ENCODE peak calls at places on chromosome 1, in ten cellular contexts. R, Y, Q, T, P, X, K, N, M and G are unnamed samples.

GRCh38 chr1:159927887-159928431 is 2.7 kb upstream of the TAGLN2 start:
- DNase-seq in R (no peak), Y (no peak), Q (no peak), T (no peak), P (no peak), X (no peak), K (no peak), N (no peak), M (no peak), G (no peak)

GRCh38 chr1:47021070-47021469 is 2.4 kb upstream of the CYP4X1 start:
- DNase-seq in R (no peak), Y (no peak), Q (no peak), T (no peak), P (no peak), X (no peak), K (no peak), N (no peak), M (no peak), G (no peak)

GRCh38 chr1:223802032-223802431 is 43.7 kb downstream of the TP53BP2 start:
- DNase-seq in R (no peak), Y (no peak), Q (no peak), T (no peak), P (no peak), X (no peak), K (no peak), N (no peak), M (no peak), G (no peak)

GRCh38 chr1:34709547-34709946 is 45.3 kb upstream of the GJB5 start:
- DNase-seq in R (no peak), Y (no peak), Q (no peak), T (peak; percentile 59), P (peak; percentile 39), X (no peak), K (no peak), N (no peak), M (no peak), G (peak; percentile 15)

GRCh38 chr1:89553195-89553584 is 28.6 kb downstream of the LRRC8B start:
- DNase-seq in R (no peak), Y (no peak), Q (no peak), T (no peak), P (no peak), X (no peak), K (no peak), N (no peak), M (no peak), G (no peak)

GRCh38 chr1:53573522-53573921 is 114.3 kb downstream of the DMRTB1 start:
- DNase-seq in R (no peak), Y (no peak), Q (no peak), T (no peak), P (no peak), X (no peak), K (no peak), N (no peak), M (no peak), G (no peak)

GRCh38 chr1:31232689-31233088 is 7.0 kb downstream of the NKAIN1 start:
- DNase-seq in R (no peak), Y (no peak), Q (no peak), T (no peak), P (no peak), X (no peak), K (no peak), N (no peak), M (no peak), G (no peak)

GRCh38 chr1:226107471-226108460 is 45.2 kb downstream of the H3-3A start:
- DNase-seq in R (peak; percentile 59), Y (no peak), Q (no peak), T (no peak), P (no peak), X (no peak), K (no peak), N (no peak), M (no peak), G (no peak)

GRCh38 chr1:86692636-86693035 is 11.7 kb upstream of the SH3GLB1 start:
- DNase-seq in R (no peak), Y (no peak), Q (no peak), T (no peak), P (no peak), X (no peak), K (no peak), N (no peak), M (no peak), G (no peak)

GRCh38 chr1:53633073-53633704 is 105.8 kb downstream of the GLIS1 start:
- DNase-seq in R (no peak), Y (no peak), Q (no peak), T (no peak), P (no peak), X (no peak), K (no peak), N (no peak), M (no peak), G (no peak)

GRCh38 chr1:52834798-52835197 is 7.8 kb upstream of the ZYG11A start:
- DNase-seq in R (no peak), Y (no peak), Q (no peak), T (no peak), P (no peak), X (no peak), K (no peak), N (no peak), M (no peak), G (no peak)

GRCh38 chr1:35298464-35298863 is 30.0 kb downstream of the ZMYM4 start:
- DNase-seq in R (peak; percentile 63), Y (peak; percentile 36), Q (no peak), T (peak; percentile 61), P (peak; percentile 48), X (peak; percentile 57), K (peak; percentile 44), N (peak; percentile 48), M (no peak), G (peak; percentile 26)

GRCh38 chr1:34057751-34058150 is 107.3 kb downstream of the CSMD2 start:
- DNase-seq in R (no peak), Y (no peak), Q (no peak), T (no peak), P (no peak), X (no peak), K (peak; percentile 70), N (no peak), M (no peak), G (no peak)

GRCh38 chr1:17109897-17110554 is 9.2 kb downstream of the PADI2 start:
- DNase-seq in R (no peak), Y (no peak), Q (no peak), T (peak; percentile 26), P (peak; percentile 71), X (no peak), K (no peak), N (no peak), M (no peak), G (no peak)

GRCh38 chr1:152411144-152411543 is 2.9 kb downstream of the CRNN start:
- DNase-seq in R (no peak), Y (no peak), Q (no peak), T (no peak), P (no peak), X (no peak), K (no peak), N (no peak), M (no peak), G (no peak)

DNA sequence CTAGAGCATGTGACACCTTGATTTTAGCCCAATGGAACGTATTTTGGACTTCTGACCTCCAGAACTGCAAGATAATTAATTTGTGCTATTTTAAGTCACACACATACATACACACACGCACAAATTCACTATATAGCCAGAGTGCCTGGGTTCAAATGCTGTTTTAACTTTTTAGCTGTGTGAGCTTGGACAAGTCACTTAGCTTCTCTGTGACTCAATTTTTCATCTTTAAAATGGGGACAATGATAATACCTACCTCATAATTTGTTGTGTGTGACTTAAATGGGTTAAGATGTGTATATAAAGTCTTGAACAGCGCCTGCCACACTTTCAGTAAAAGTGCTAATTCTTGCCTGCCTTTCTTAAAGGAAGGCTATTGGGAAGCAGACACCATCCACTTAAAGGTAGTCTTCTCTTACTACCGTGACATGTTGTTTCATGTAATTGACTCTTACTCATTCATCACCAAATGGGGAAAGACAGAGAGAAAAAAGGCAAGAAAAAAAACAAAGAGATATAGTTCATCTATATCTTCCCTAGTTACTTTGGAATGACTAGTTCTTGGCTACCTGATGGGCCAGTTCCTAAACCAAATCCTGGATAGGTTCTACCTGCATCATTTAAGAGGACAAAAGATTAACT is 56.3 kb downstream of the SLC30A7 start:
- DNase-seq in R (no peak), Y (no peak), Q (no peak), T (no peak), P (no peak), X (no peak), K (no peak), N (no peak), M (no peak), G (no peak)
- H2AFZ ChIP-seq in R (no peak overlapping the region), Y (no peak overlapping the region), Q (no peak overlapping the region), T (no peak overlapping the region), P (no peak overlapping the region), X (no peak overlapping the region), K (no peak overlapping the region), N (no peak overlapping the region), M (no peak overlapping the region), G (no peak overlapping the region)

DNA sequence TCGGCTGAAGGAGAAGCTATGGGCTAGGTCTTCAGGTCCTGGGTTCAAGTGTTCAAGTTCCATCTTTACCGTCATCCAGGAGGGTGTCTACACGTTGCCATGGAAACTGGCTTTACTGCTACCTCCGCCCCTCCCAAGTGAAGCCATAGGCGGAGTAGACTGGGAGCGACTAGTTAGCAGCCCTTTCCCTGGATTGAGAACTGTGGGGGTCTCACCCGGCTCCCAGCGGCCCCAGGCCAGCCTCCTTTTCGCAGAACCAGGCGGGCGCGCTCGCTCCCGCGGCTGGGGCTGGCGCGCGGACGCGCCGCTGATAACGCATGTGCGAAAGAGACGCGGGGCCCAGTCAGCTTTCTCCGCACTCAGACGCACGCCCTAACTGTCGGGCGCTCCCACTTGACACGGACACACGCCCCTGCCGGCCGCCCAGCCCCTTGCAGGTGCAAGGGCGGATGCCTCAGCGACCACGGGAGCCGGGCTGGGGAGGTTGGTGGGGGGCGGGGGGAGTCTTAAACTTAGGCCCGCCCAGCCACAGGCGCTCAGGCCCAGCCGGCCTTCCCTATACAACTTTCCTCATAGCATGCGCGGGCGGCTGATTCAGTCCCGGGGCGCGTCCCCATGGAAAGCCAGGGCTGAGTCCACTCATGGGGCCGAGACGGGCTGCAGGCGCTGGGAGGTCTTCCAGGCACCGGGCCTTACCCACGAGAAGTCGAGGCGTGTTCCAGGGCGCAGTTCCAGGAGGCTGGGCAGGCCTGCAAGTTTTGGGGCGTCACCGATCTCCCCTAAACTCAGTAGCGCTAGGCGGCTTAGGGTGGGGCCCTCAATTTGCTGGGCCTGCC is 7.4 kb downstream of the EFNA4 start:
- DNase-seq in R (peak; percentile 87), Y (peak; percentile 64), Q (no peak), T (peak; percentile 95), P (peak; percentile 94), X (peak; percentile 80), K (peak; percentile 90), N (peak; percentile 61), M (no peak), G (no peak)
- TF ChIP-seq CTCF in R (peak; percentile 69), Y (peak; percentile 27), Q (no peak), T (peak; percentile 63), P (peak; percentile 50), X (peak; percentile 47), K (peak; percentile 25), N (peak; percentile 24), M (peak; percentile 49), G (no peak)

GRCh38 chr1:23698466-23698865 is 6.9 kb downstream of the RPL11 start:
- DNase-seq in R (no peak), Y (no peak), Q (no peak), T (no peak), P (no peak), X (no peak), K (no peak), N (no peak), M (no peak), G (no peak)
- H4K20me1 ChIP-seq in R (peaks cover 55% of the 10 kb centered on the region), Y (peaks cover 97% of the 10 kb centered on the region), Q (peaks cover 77% of the 10 kb centered on the region), T (peaks cover 98% of the 10 kb centered on the region), P (peaks cover 73% of the 10 kb centered on the region), X (peaks cover 57% of the 10 kb centered on the region), K (peaks cover 98% of the 10 kb centered on the region), N (peaks cover 2% of the 10 kb centered on the region), M (peaks cover 72% of the 10 kb centered on the region), G (peaks cover 71% of the 10 kb centered on the region)

GRCh38 chr1:67482733-67483482 is 52.7 kb upstream of the SERBP1 start:
- DNase-seq in R (no peak), Y (no peak), Q (no peak), T (no peak), P (no peak), X (no peak), K (no peak), N (no peak), M (no peak), G (no peak)
- H2AFZ ChIP-seq in R (no peak overlapping the region), Y (no peak overlapping the region), Q (no peak overlapping the region), T (no peak overlapping the region), P (no peak overlapping the region), X (no peak overlapping the region), K (no peak overlapping the region), N (no peak overlapping the region), M (no peak overlapping the region), G (no peak overlapping the region)